ENCODE peak calls at places on chromosomes 3 and 15, in nine cellular contexts. R, H, T, O, F, U, K, G and Z are unnamed samples. For H3K9me3, the result is how much of the 10 kb centered on the place peaks cover.

GRCh38 chr3:50237754-50238548 is 1.9 kb downstream of the GNAI2 start:
- DNase-seq in R (peak), H (peak), T (peak), O (peak), F (peak), U (peak), K (peak), G (peak), Z (peak)

GRCh38 chr3:52355526-52355925 is 39.4 kb downstream of the DNAH1 start:
- DNase-seq in R (no peak), H (no peak), T (no peak), O (no peak), F (no peak), U (no peak), K (no peak), G (peak), Z (no peak)

GRCh38 chr3:10725067-10725466 is 91.0 kb upstream of the SLC6A11 start:
- DNase-seq in R (no peak), H (no peak), T (no peak), O (no peak), F (no peak), U (no peak), K (no peak), G (no peak), Z (no peak)

GRCh38 chr3:12473503-12473902 is 10.8 kb upstream of the TSEN2 start:
- DNase-seq in R (no peak), H (no peak), T (no peak), O (no peak), F (no peak), U (no peak), K (no peak), G (no peak), Z (no peak)

GRCh38 chr15:40436892-40437753 is 3.6 kb upstream of the BAHD1 start:
- DNase-seq in R (no peak), H (no peak), T (no peak), O (no peak), F (no peak), U (no peak), K (no peak), G (no peak), Z (no peak)

GRCh38 chr3:160921020-160921635 is 165.1 kb downstream of the PPM1L start:
- DNase-seq in R (no peak), H (no peak), T (no peak), O (peak), F (peak), U (peak), K (peak), G (no peak), Z (peak)

GRCh38 chr15:25173241-25174028 is 218.6 kb downstream of the SNRPN start:
- DNase-seq in R (peak), H (peak), T (no peak), O (no peak), F (no peak), U (no peak), K (no peak), G (peak), Z (no peak)

GRCh38 chr3:130473416-130473815 is 43.6 kb upstream of the COL6A6 start:
- DNase-seq in R (no peak), H (no peak), T (no peak), O (no peak), F (no peak), U (no peak), K (no peak), G (no peak), Z (no peak)

GRCh38 chr15:100918034-100918689 is 995 bp upstream of the LRRK1 start:
- DNase-seq in R (peak), H (peak), T (peak), O (peak), F (peak), U (peak), K (peak), G (peak), Z (peak)

GRCh38 chr15:42194502-42194901 is 13.6 kb downstream of the VPS39 start:
- DNase-seq in R (no peak), H (no peak), T (no peak), O (no peak), F (no peak), U (peak), K (no peak), G (no peak), Z (peak)

GRCh38 chr3:28780480-28780879 is 431.9 kb upstream of the AZI2 start:
- DNase-seq in R (no peak), H (no peak), T (no peak), O (no peak), F (no peak), U (no peak), K (no peak), G (no peak), Z (no peak)

GRCh38 chr15:62337934-62338333 is 172.8 kb upstream of the C2CD4B start:
- DNase-seq in R (no peak), H (no peak), T (no peak), O (no peak), F (no peak), U (no peak), K (no peak), G (no peak), Z (no peak)

DNA sequence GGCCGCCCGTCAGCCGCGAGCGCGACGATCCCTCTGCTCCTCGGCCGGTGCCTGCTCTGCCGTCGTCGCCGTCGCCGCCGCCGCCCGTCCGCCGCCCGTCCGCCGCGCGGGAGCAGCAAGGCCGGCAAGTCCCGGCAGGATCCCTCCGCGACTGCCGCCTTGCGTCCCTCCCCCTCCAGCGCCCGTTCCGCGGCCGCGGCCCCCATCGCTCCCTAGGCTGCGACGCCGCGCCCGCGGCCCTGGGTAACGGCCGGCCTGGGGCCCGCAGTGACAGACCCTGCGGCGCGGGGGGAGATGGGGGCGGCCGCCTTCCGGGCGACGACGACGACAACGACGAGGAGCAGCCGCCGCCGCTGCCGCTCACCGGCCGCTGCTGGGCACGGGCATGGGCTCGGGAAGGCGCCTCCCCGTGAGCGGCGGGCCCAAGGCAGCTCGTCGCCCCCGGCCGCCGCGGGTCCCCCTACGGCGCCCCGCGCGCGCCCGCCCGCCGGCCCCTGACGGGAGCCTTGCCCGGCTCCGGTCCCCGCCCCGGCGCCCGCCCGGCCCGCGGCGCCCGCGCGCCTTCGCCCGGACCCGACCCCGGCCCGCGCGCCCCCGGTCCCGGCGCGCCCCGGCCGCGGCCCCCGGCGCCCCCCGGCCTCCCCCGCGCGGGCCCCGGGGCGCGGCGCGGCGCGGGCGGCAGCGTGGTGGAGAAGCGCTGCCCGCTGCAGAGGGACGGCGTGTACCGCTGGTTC is 177.5 kb downstream of the OR4M2 start:
- DNase-seq in R (no peak), H (no peak), T (no peak), O (no peak), F (no peak), U (no peak), K (no peak), G (peak), Z (no peak)
- H3K9me3 ChIP-seq in R (under half), H (under half), T (under half), O (under half), F (half or more), U (under half), K (under half), G (under half), Z (under half)

DNA sequence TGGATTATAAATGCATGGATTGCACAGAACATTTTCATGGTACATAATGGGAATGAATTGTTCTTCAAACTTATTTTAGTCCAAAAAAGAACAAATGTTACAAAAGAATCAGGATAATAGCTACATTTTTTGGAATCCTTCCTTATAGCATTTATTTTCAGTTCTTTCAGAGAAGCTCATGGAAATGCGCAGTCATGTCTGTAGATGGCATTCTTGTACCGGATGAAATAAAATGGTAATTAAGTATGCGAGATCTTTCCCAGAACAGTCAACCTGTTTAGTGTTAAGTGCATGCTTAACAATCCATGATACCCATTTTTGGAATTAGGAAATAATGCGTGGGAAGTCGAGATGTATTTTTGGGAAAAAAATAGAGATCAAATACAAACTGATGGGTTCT is 38.2 kb upstream of the GOLGA8B start:
- DNase-seq in R (no peak), H (no peak), T (no peak), O (no peak), F (peak), U (peak), K (no peak), G (no peak), Z (peak)
- TF ChIP-seq CTCF in R (peak), H (no peak), T (no peak), O (no peak), F (peak), U (peak), K (no peak), G (no peak), Z (peak)

DNA sequence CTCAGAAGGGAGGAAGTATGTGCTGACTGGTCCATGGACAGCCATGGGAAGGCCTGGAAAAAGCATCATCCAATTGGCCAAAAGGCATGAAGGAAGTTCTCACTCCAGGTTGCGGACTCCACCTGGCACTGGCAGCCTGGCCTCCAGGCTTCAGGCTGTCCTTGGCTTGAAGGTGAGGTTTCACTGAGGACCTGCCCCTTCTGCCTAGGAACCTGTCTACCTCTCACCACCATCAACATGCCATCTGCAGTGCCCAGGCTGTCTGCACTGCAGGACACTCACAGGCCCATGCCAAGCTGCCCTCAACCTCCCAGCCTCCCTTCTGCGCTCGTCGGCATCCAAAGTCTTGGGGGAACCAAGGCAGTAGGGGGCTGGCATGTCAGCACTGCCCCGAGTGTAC is 51.1 kb downstream of the CEP70 start:
- DNase-seq in R (no peak), H (no peak), T (no peak), O (no peak), F (no peak), U (no peak), K (no peak), G (peak), Z (no peak)
- H3K9me3 ChIP-seq in R (under half), H (half or more), T (under half), O (under half), F (under half), U (under half), K (half or more), G (half or more), Z (under half)

DNA sequence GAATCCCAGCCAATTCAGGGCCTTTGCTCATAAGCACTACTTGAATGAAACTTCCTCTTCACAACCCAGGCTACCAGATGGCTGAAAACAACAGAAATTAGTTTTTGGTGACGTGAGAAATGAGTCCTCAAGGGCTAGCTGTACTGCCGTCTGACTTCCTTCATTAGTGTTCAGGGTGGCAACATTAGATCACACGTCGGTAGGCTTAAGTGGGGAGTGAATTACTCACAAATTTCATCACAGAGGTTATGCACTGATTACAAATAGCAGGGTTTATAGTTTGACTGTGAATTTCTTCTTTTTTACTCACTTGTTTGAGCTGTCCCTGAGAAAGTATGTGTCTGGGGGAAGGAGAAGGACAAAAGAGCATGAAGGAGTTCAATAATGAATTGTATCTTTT is 397.2 kb downstream of the GAP43 start:
- DNase-seq in R (no peak), H (no peak), T (no peak), O (no peak), F (no peak), U (no peak), K (no peak), G (no peak), Z (no peak)
- TF ChIP-seq CTCF in R (no peak), H (no peak), T (no peak), O (no peak), F (no peak), U (no peak), K (no peak), G (no peak), Z (no peak)